ENCODE peak calls at places on chromosomes 7 and 10, in four cellular contexts. X is CD4-positive, alpha-beta T cell; L is tibial nerve; F is pancreas. K is an unnamed sample.

GRCh38 chr10:132655735-132656134 is 118.1 kb downstream of the INPP5A start:
- DNase-seq in F (no peak), L (no peak), X (no peak), K (no peak)

GRCh38 chr7:31372538-31372937 is 32.0 kb upstream of the NEUROD6 start:
- DNase-seq in X (no peak), F (no peak), L (no peak), K (no peak)

GRCh38 chr7:2072042-2072441 is 160.7 kb downstream of the MAD1L1 start:
- DNase-seq in F (no peak), X (no peak), L (no peak), K (no peak)

GRCh38 chr7:101216001-101216859 is 1.2 kb downstream of the PLOD3 start:
- DNase-seq in L (no peak), X (peak; percentile 3), F (no peak), K (no peak)

GRCh38 chr7:30731619-30732018 is 20.3 kb upstream of the INMT start:
- DNase-seq in X (no peak), F (no peak), L (no peak), K (no peak)

GRCh38 chr7:133853706-133854276 is 273.3 kb upstream of the LRGUK start:
- DNase-seq in F (no peak), L (no peak), X (no peak), K (no peak)

GRCh38 chr7:73395538-73396503 is 37.8 kb upstream of the FZD9 start:
- DNase-seq in X (no peak), L (peak; percentile 18), F (no peak), K (no peak)

GRCh38 chr10:67839957-67840356 is 2.0 kb upstream of the DNAJC12 start:
- DNase-seq in F (no peak), L (no peak), X (no peak), K (no peak)

GRCh38 chr10:94383515-94383914 is 18.8 kb upstream of the TBC1D12 start:
- DNase-seq in F (no peak), L (no peak), X (no peak), K (no peak)

GRCh38 chr7:82675396-82675795 is 231.8 kb upstream of the CACNA2D1 start:
- DNase-seq in F (no peak), X (no peak), L (no peak), K (no peak)

GRCh38 chr10:72886596-72887522 is 6.7 kb upstream of the OIT3 start:
- DNase-seq in X (no peak), F (no peak), L (no peak), K (no peak)

GRCh38 chr10:69828115-69828870 is 26.6 kb downstream of the COL13A1 start:
- DNase-seq in L (no peak), X (no peak), F (no peak), K (no peak)

GRCh38 chr10:97000487-97001182 is 168.5 kb downstream of the LCOR start:
- DNase-seq in F (no peak), X (no peak), L (no peak), K (no peak)

DNA sequence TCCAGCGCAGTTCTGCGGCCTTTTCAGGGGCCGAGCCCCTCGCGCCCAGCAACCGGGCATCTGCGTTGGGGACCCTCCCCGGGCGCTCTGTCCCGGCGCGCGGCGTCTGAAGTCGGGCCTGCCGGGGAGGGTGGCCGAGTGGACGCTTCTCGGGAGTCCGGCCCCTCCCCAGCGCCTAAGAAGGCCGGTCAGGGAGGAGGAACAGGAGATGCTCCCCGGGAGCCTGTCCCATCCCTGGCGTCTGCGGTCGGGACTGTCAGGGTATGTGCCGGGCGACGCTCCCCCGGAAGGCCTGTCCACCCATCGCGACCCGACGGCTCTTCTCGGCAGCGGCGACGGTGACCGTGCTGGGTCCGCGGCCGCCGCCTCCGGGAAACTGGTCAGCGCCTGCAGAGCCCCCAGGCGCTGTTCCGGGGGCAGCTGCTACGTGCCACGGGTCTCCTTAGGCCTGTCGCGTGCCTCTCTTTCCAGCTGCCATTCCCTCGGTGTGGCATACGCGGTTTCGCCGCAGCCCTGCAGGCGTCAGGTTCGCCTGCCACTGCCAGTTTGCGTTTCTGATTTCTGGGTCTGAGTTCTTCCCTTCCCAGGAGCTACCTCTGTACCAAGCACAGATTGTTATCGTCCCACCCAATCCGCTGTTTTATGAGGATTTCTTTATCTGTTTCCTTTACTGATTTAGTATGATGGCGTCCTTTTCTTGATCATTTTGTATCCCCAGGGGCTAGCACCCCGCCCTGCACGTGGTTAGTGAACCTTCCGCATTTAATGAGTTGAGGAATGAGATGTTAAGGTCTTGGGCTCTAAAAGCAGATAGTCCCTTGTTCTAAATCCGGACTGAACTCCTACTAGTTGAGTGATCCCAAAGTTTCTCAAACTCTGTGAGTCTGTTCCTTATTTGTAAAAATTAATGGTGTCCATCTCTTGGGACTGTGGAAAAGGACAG is 782 bp downstream of the IFIT5 start:
- DNase-seq in X (peak; percentile 42), L (peak; percentile 31), F (peak; percentile 58), K (no peak)
- TF ChIP-seq CTCF in X (no peak), L (peak; percentile 54), F (no peak), K (no peak)

DNA sequence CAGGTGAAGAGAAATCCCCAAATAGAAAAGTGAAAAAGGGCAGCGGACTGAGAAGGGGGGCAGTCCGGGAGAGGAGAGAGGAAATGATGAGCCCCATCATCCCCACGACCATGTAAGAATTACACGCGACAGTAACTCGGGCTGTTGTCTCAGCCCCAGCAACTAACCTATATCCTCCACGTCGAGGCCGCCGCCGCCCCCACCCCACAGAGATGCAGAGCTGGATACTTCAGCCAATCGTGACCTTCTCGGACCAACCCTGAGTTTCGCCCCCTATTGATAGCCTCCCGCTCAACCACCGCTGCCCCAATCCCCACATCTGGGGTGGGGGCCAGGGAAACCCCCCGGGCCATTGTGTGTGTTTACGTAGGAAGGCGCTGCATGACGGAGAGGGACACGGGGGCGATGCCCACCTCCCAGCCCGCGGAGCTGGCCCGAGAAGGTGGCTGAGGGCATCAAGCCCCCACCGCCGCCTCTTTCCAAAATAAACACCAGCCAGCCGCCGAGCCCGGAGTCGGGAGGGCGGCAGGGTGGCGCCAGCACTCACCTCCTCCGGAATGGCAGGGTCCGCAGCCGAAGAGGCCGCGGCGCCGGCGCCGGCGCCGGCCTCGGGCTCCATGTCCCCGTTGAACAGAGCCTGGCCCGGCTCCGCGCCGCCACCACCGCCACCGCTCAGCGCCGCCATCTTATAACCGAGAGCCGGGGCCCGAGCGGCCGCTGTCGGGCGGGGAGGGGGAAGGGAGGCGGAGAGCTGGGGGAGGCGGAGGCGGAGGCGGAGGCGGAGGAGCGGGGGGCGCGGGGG is 509 bp downstream of the BRAF start:
- DNase-seq in X (peak; percentile 66), L (peak; percentile 51), F (peak; percentile 79), K (no peak)
- TF ChIP-seq CTCF in X (peak; percentile 13), L (peak; percentile 58), F (no peak), K (peak; percentile 32)

GRCh38 chr10:80468806-80469421 is 14.8 kb downstream of the TSPAN14 start:
- DNase-seq in X (no peak), F (no peak), L (no peak), K (no peak)
- TF ChIP-seq CTCF in X (no peak), F (no peak), L (no peak), K (no peak)

GRCh38 chr7:94274828-94275227 is 119.9 kb upstream of the COL1A2 start:
- DNase-seq in L (no peak), F (no peak), X (no peak), K (no peak)

GRCh38 chr7:94277236-94277635 is 117.5 kb upstream of the COL1A2 start:
- DNase-seq in F (no peak), X (no peak), L (no peak), K (no peak)

GRCh38 chr7:94276046-94276445 is 118.6 kb upstream of the COL1A2 start:
- DNase-seq in L (no peak), F (no peak), X (no peak), K (no peak)

GRCh38 chr7:94272821-94273583 is 121.7 kb upstream of the COL1A2 start:
- DNase-seq in L (no peak), X (no peak), F (no peak), K (no peak)

GRCh38 chr7:94276797-94277196 is 117.9 kb upstream of the COL1A2 start:
- DNase-seq in L (no peak), F (no peak), X (no peak), K (no peak)
- TF ChIP-seq CTCF in L (no peak), F (no peak), X (no peak), K (peak; percentile 74)

DNA sequence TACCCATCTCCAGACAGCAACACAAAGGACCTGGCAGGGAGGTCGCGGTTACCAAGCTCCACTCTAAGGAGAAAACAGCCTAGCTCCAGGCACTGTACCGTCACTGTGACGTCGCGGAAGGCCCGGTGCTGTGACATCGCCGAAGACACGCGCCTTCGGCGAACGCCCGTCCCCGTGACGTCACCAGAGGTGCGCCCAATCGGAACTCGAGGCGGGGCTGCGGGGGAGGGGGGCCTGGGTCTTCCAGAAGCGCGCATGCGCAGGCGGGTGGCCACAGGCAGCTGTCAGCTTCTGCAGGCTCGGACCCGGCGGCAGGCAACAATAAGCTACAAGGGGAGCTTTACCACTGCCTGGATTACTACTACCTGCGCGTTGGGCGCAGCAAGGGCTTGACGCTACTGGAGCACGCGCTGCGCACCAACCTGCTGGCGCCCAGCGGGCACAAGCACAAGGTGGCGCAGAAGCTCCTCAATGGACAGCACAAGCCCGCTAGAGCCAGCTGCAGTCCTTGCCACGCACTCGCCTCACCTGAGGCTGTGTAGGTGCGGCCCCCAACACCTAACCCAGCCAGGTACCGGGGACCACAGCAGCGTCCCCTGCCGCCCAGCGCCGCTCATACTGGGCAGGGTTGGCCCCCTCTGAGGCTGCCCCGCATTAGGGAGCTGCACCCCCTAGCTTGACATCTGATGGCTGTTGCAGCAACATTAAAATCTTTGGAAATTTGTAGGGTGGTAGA is 208.4 kb downstream of the TPST1 start:
- DNase-seq in F (peak; percentile 90), L (peak; percentile 47), X (peak; percentile 81), K (no peak)
- TF ChIP-seq CTCF in F (no peak), L (peak; percentile 63), X (peak; percentile 23), K (peak; percentile 5)

GRCh38 chr7:130982651-130983050 is 248.6 kb upstream of the KLF14 start:
- DNase-seq in X (no peak), F (no peak), L (no peak), K (no peak)
- TF ChIP-seq CTCF in X (no peak), F (no peak), L (no peak), K (no peak)